ENCODE peak calls at places on chromosome 19, in nine cellular contexts. O is esophagus squamous epithelium, N is heart right ventricle, M is neural progenitor cell, H is transverse colon, P is testis, X is esophagus muscularis mucosa, L is cardiac muscle cell, T is uterus. B is an unnamed sample.

GRCh38 chr19:13269348-13269747 is 119.1 kb downstream of the IER2 start:
- DNase-seq in O (no peak), N (no peak), M (no peak), H (no peak), P (no peak), X (no peak), L (no peak), T (no peak), B (no peak)

GRCh38 chr19:55655648-55656040 is 809 bp downstream of the U2AF2 start:
- DNase-seq in O (no peak), N (no peak), M (no peak), H (no peak), P (no peak), X (no peak), L (no peak), T (no peak), B (no peak)

GRCh38 chr19:29815231-29815630 is 3.4 kb downstream of the CCNE1 start:
- DNase-seq in O (no peak), N (no peak), M (no peak), H (peak; percentile 46), P (no peak), X (no peak), L (no peak), T (no peak), B (no peak)

GRCh38 chr19:4916292-4917082 is 7.2 kb downstream of the UHRF1 start:
- DNase-seq in O (no peak), N (no peak), M (no peak), H (peak; percentile 22), P (no peak), X (no peak), L (no peak), T (no peak), B (no peak)

GRCh38 chr19:2762783-2763496 is 20.1 kb downstream of the SGTA start:
- DNase-seq in O (no peak), N (no peak), M (no peak), H (no peak), P (no peak), X (no peak), L (no peak), T (no peak), B (no peak)

GRCh38 chr19:17103177-17103576 is 27.6 kb downstream of the MYO9B start:
- DNase-seq in O (no peak), N (no peak), M (peak; percentile 26), H (peak; percentile 36), P (peak; percentile 34), X (no peak), L (peak; percentile 59), T (no peak), B (no peak)

GRCh38 chr19:57664269-57665127 is 4.2 kb upstream of the ZSCAN4 start:
- DNase-seq in O (no peak), N (peak; percentile 68), M (peak; percentile 83), H (peak; percentile 48), P (peak; percentile 79), X (no peak), L (peak; percentile 76), T (peak; percentile 40), B (no peak)

GRCh38 chr19:58009666-58010301 is 7.2 kb upstream of the ZNF606 start:
- DNase-seq in O (no peak), N (peak; percentile 93), M (peak; percentile 71), H (peak; percentile 84), P (peak; percentile 93), X (no peak), L (peak; percentile 92), T (peak; percentile 92), B (peak; percentile 80)

DNA sequence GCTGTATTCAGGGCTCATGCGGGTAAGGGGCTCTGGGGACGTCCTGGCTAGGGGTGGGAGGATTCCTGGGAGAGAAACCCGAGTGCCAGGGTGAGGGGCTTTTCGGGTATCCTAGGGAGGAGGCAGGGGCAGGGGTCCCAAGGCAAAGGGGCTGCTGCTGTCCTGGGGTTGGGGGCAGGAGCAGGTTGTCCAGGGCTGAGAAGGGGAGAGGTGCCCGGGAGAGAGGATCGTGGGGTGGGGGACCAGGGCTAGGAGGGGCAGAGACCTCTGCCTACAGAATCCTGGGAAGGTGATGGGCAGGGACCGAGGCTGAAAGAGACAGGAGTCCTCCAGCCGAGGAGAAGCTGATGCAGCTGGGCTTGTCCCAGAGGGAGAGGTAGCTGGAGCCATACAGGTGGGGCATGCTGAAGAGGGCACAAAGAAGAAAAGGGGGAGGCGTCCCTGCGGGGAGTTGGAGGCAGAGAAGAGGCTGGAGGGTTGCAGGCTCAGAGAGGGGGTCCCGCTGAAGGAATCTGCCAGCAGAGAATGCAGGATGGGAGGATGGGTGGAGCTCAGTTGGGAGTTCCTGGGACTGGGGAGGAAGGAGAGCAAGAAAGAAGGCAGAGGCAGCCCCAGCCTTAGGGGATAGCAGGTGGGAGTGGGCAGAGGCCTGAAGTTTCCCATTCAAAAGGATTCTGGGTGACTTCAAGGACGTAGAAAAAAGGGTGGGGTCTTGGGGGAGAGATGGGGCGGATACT is 569 bp downstream of the CYP2S1 start:
- DNase-seq in O (no peak), N (no peak), M (peak; percentile 40), H (no peak), P (no peak), X (no peak), L (no peak), T (no peak), B (no peak)
- H3K4me3 ChIP-seq in O (peak overlapping the region; percentile 53), N (peak overlapping the region; percentile 16), M (peak overlapping the region; percentile 78), H (peak overlapping the region; percentile 42), P (no peak overlapping the region), X (peak overlapping the region; percentile 40), L (peak overlapping the region; percentile 28), T (no peak overlapping the region), B (peak overlapping the region; percentile 53)

GRCh38 chr19:10421981-10422461 is 1.7 kb downstream of the PDE4A start:
- DNase-seq in O (no peak), N (no peak), M (no peak), H (no peak), P (no peak), X (no peak), L (no peak), T (no peak), B (no peak)

GRCh38 chr19:10419646-10420443 is 493 bp upstream of the PDE4A start:
- DNase-seq in O (no peak), N (no peak), M (peak; percentile 95), H (no peak), P (peak; percentile 30), X (no peak), L (peak; percentile 72), T (no peak), B (no peak)

GRCh38 chr19:10420444-10421239 is at the start of gene PDE4A:
- DNase-seq in O (no peak), N (no peak), M (peak; percentile 70), H (no peak), P (no peak), X (no peak), L (peak; percentile 49), T (no peak), B (no peak)

GRCh38 chr19:10422846-10423245 is 2.5 kb downstream of the PDE4A start:
- DNase-seq in O (no peak), N (no peak), M (no peak), H (no peak), P (no peak), X (no peak), L (no peak), T (no peak), B (no peak)

DNA sequence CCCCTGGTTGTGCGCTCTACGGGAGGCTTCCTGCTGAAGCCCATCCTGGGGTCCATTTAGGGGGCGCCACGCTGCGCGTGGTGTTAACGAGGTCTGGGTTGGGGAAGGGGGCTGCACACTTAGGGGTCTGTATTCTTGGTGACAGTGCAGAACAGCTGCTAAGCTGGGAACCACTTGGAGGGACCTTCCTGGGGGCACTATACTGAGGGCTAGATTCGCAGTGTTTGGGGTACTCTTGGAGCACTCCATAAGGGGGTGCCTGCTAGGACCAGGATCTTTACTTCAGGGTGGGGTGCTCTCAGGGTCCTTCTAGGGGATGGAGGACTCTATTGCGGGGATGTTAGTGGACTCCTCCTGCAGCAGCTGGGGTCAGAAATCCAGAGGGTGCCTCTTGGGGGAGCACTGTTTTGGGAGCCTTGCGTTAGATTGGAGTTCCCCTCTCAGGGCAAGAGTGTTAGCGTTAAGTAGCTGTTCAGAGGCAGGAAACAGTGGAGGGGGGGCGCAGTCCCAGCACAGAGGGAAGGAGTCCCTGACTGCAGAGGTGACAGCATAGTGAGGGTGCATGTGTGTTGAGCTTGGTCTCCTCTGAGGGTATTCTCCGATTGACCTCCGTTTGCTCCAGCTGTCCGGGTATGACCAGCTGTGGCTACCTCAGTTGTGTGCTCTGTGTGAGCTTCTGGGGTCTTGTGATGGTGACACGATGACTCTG is 1.1 kb downstream of the PDE4A start:
- DNase-seq in O (no peak), N (no peak), M (no peak), H (no peak), P (no peak), X (no peak), L (no peak), T (no peak), B (no peak)
- TF ChIP-seq CTCF in O (no peak), N (no peak), M (no peak), H (no peak), P (no peak), X (no peak), L (no peak), T (no peak), B (no peak)

DNA sequence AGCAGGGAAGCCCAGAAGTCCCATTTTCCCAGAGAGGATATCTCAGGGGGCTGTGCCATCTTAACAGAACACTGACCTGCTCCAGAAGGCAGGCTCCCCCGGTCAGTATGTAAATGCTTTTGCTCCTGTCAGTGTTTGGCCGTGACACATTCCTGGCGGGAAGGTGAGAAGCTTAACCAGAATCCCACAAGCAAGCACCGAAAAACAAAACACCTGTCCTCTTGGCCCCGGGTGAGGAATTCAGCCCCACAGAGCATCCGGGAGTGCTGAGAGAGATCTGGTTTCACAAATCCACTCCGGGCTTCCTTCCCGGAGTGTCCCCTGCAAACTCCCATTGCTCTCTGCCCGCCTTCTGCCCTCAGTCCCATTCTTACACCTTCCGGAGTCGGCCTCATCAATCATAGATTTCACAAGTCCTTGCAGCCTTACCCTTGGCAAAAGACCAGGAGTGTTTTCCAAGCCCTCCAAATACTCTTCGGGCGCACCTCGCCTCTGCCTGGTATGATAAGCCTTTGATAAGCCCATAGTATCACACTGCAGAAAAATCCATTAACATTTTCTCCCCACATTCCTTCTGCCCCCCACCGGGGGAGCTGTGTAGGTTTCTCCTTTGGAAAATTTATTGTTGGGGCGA is 12.2 kb downstream of the TPM4 start:
- DNase-seq in O (no peak), N (no peak), M (no peak), H (no peak), P (no peak), X (peak; percentile 85), L (peak; percentile 68), T (no peak), B (no peak)
- H3K27ac ChIP-seq in O (peak overlapping the region; percentile 61), N (no peak overlapping the region), M (no peak overlapping the region), H (peak overlapping the region; percentile 99), P (peak overlapping the region; percentile 48), X (peak overlapping the region; percentile 97), L (no peak overlapping the region), T (peak overlapping the region; percentile 100), B (no peak overlapping the region)

DNA sequence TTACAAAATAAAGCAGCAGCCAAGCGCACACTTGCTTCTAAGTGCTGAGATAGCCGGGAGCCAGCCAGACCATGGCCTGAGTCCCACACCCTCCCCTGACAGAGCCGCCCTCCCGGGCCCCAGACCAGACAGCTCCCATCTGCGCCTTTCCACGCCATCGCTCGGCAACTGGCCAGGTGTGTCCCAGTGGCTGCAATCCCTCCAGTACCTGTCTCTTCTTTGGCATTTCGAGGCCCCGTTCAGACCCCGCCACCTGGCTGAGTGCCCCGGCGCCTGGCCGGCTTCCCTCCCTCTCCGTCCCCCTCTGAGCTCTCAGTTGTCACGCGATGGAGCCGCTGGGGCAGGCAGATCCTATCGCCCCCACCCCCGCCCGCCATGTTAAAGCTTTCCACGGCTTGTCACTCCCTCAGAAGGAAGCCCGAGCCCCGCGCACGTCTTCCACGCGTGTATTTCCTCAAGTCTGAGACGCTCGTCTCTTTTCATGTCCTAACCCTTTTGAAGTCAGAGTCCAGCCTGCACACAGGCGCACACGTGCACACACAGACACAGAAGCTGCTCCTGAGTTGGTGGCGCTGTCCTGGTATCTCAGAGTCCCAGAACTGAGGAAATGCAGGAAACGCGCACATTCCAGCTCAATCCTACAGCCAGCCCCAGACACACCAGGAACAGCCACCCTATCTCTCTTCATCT is 7.9 kb downstream of the MLLT1 start:
- DNase-seq in O (no peak), N (peak; percentile 92), M (peak; percentile 31), H (peak; percentile 64), P (peak; percentile 80), X (peak; percentile 96), L (peak; percentile 91), T (peak; percentile 94), B (no peak)
- H3K4me3 ChIP-seq in O (peak overlapping the region; percentile 27), N (peak overlapping the region; percentile 1), M (no peak overlapping the region), H (no peak overlapping the region), P (no peak overlapping the region), X (peak overlapping the region; percentile 41), L (peak overlapping the region; percentile 2), T (peak overlapping the region; percentile 14), B (peak overlapping the region; percentile 65)